ENCODE peak calls at places on chromosome 22, in five cellular contexts. One of them, this sample, is unnamed.

GRCh38 chr22:30408388-30409101 is 11.7 kb downstream of the SEC14L2 start:
- DNase-seq in neural crest cell: no peak
- DNase-seq in fibroblast of mammary gland: peak
- DNase-seq in tibial nerve: no peak
- DNase-seq in Calu3: no peak
- DNase-seq in this sample: no peak

GRCh38 chr22:48372395-48372794 is 1455.3 kb downstream of the BRD1 start:
- DNase-seq in neural crest cell: no peak
- DNase-seq in fibroblast of mammary gland: no peak
- DNase-seq in tibial nerve: no peak
- DNase-seq in Calu3: no peak
- DNase-seq in this sample: no peak

GRCh38 chr22:33909906-33910305 is 10.4 kb downstream of the LARGE1 start:
- DNase-seq in neural crest cell: no peak
- DNase-seq in fibroblast of mammary gland: peak
- DNase-seq in tibial nerve: no peak
- DNase-seq in Calu3: no peak
- DNase-seq in this sample: no peak

GRCh38 chr22:31079095-31079642 is 1.9 kb upstream of the SMTN start:
- DNase-seq in neural crest cell: no peak
- DNase-seq in fibroblast of mammary gland: no peak
- DNase-seq in tibial nerve: no peak
- DNase-seq in Calu3: no peak
- DNase-seq in this sample: no peak

GRCh38 chr22:35313311-35314121 is 13.8 kb downstream of the TOM1 start:
- DNase-seq in neural crest cell: no peak
- DNase-seq in fibroblast of mammary gland: peak
- DNase-seq in tibial nerve: no peak
- DNase-seq in Calu3: peak
- DNase-seq in this sample: no peak

GRCh38 chr22:28799125-28799833 is 1.1 kb downstream of the XBP1 start:
- DNase-seq in neural crest cell: no peak
- DNase-seq in fibroblast of mammary gland: peak
- DNase-seq in tibial nerve: peak
- DNase-seq in Calu3: peak
- DNase-seq in this sample: peak

GRCh38 chr22:40235418-40235817 is 57.7 kb downstream of the TNRC6B start:
- DNase-seq in neural crest cell: no peak
- DNase-seq in fibroblast of mammary gland: no peak
- DNase-seq in tibial nerve: no peak
- DNase-seq in Calu3: no peak
- DNase-seq in this sample: no peak

GRCh38 chr22:17964647-17965046 is 59.7 kb downstream of the MICAL3 start:
- DNase-seq in neural crest cell: no peak
- DNase-seq in fibroblast of mammary gland: no peak
- DNase-seq in tibial nerve: no peak
- DNase-seq in Calu3: no peak
- DNase-seq in this sample: no peak

GRCh38 chr22:44224166-44224565 is 43.4 kb downstream of the PARVG start:
- DNase-seq in neural crest cell: no peak
- DNase-seq in fibroblast of mammary gland: peak
- DNase-seq in tibial nerve: no peak
- DNase-seq in Calu3: no peak
- DNase-seq in this sample: no peak

GRCh38 chr22:44889233-44889878 is 120.4 kb downstream of the PHF21B start:
- DNase-seq in neural crest cell: no peak
- DNase-seq in fibroblast of mammary gland: no peak
- DNase-seq in tibial nerve: no peak
- DNase-seq in Calu3: no peak
- DNase-seq in this sample: no peak

GRCh38 chr22:45029501-45029900 is 19.7 kb upstream of the PHF21B start:
- DNase-seq in neural crest cell: no peak
- DNase-seq in fibroblast of mammary gland: no peak
- DNase-seq in tibial nerve: no peak
- DNase-seq in Calu3: no peak
- DNase-seq in this sample: no peak

GRCh38 chr22:26553056-26553752 is 36.7 kb downstream of the TPST2 start:
- DNase-seq in neural crest cell: no peak
- DNase-seq in fibroblast of mammary gland: peak
- DNase-seq in tibial nerve: no peak
- DNase-seq in Calu3: no peak
- DNase-seq in this sample: no peak

GRCh38 chr22:35611200-35611890 is 5.8 kb downstream of the MB start:
- DNase-seq in neural crest cell: no peak
- DNase-seq in fibroblast of mammary gland: no peak
- DNase-seq in tibial nerve: no peak
- DNase-seq in Calu3: no peak
- DNase-seq in this sample: no peak

GRCh38 chr22:28943501-28943879 is 60.1 kb downstream of the ZNRF3 start:
- DNase-seq in neural crest cell: no peak
- DNase-seq in fibroblast of mammary gland: no peak
- DNase-seq in tibial nerve: peak
- DNase-seq in Calu3: no peak
- DNase-seq in this sample: no peak

GRCh38 chr22:44037519-44038370 is 13.6 kb downstream of the PARVB start:
- DNase-seq in neural crest cell: no peak
- DNase-seq in fibroblast of mammary gland: peak
- DNase-seq in tibial nerve: peak
- DNase-seq in Calu3: no peak
- DNase-seq in this sample: no peak

GRCh38 chr22:49646876-49647275 is 180.8 kb downstream of the BRD1 start:
- DNase-seq in neural crest cell: no peak
- DNase-seq in fibroblast of mammary gland: no peak
- DNase-seq in tibial nerve: no peak
- DNase-seq in Calu3: no peak
- DNase-seq in this sample: no peak

GRCh38 chr22:42500164-42500835 is 19.3 kb downstream of the RRP7A start:
- DNase-seq in neural crest cell: peak
- DNase-seq in fibroblast of mammary gland: peak
- DNase-seq in tibial nerve: peak
- DNase-seq in Calu3: no peak
- DNase-seq in this sample: peak

GRCh38 chr22:31102441-31103081 is 4.8 kb downstream of the SELENOM start:
- DNase-seq in neural crest cell: no peak
- DNase-seq in fibroblast of mammary gland: peak
- DNase-seq in tibial nerve: peak
- DNase-seq in Calu3: peak
- DNase-seq in this sample: no peak

GRCh38 chr22:49953027-49953679 is 7.4 kb upstream of the PIM3 start:
- DNase-seq in neural crest cell: no peak
- DNase-seq in fibroblast of mammary gland: no peak
- DNase-seq in tibial nerve: no peak
- DNase-seq in Calu3: peak
- DNase-seq in this sample: no peak

GRCh38 chr22:28505416-28506156 is 174.1 kb downstream of the TTC28 start:
- DNase-seq in neural crest cell: no peak
- DNase-seq in fibroblast of mammary gland: no peak
- DNase-seq in tibial nerve: no peak
- DNase-seq in Calu3: no peak
- DNase-seq in this sample: no peak

GRCh38 chr22:22702159-22702873 is 57.9 kb downstream of the GGTLC2 start:
- DNase-seq in neural crest cell: no peak
- DNase-seq in fibroblast of mammary gland: peak
- DNase-seq in tibial nerve: no peak
- DNase-seq in Calu3: peak
- DNase-seq in this sample: no peak
- TF ChIP-seq CTCF in neural crest cell: peak
- TF ChIP-seq CTCF in fibroblast of mammary gland: peak
- TF ChIP-seq CTCF in tibial nerve: no peak
- TF ChIP-seq CTCF in Calu3: peak
- TF ChIP-seq CTCF in this sample: no peak

GRCh38 chr22:47053865-47054185 is 291.4 kb downstream of the TBC1D22A start:
- DNase-seq in neural crest cell: no peak
- DNase-seq in fibroblast of mammary gland: peak
- DNase-seq in tibial nerve: no peak
- DNase-seq in Calu3: no peak
- DNase-seq in this sample: no peak
- TF ChIP-seq CTCF in neural crest cell: no peak
- TF ChIP-seq CTCF in fibroblast of mammary gland: no peak
- TF ChIP-seq CTCF in tibial nerve: no peak
- TF ChIP-seq CTCF in Calu3: no peak
- TF ChIP-seq CTCF in this sample: no peak

DNA sequence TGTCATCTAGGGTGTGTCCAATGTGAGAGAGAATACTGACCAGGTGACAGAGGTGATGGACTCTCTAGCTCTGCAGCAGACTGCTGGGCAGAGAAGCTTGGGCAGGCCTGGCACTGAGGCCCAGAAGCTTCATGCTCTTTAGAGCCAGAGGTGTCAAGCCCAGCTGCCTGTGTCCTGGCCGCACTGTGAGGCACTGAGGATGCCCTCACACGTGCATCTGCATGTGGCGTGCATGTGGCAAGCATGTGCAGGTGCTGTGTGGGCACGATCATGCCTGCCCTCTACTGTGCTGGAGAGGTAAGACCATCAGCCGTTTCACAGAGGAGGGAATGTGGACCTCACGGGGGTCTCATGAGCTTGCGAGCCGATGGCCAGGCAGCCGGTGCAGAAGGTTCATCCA is 15.8 kb upstream of the TXNRD2 start:
- DNase-seq in neural crest cell: no peak
- DNase-seq in fibroblast of mammary gland: no peak
- DNase-seq in tibial nerve: no peak
- DNase-seq in Calu3: no peak
- DNase-seq in this sample: no peak
- TF ChIP-seq CTCF in neural crest cell: no peak
- TF ChIP-seq CTCF in fibroblast of mammary gland: no peak
- TF ChIP-seq CTCF in tibial nerve: no peak
- TF ChIP-seq CTCF in Calu3: no peak
- TF ChIP-seq CTCF in this sample: no peak

DNA sequence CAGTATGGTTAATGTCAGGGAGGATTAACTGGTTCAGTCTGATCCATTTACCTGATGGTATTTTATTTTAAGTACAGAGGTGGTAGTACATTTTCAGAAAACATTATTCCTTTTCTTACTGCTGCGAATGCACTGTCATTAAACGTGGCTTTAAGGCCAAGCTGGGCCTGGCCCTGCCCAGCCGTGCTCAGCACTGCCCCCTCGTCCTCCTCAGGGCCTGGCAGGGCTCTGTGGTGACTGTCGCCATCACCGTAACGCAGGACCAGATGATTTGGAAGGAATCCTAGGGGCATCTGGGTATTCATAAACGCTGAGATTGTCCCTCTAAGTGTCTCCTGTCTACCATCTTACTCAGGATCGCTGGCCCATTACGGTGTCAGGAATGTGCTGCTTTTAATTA is 302.0 kb downstream of the TBC1D22A start:
- DNase-seq in neural crest cell: no peak
- DNase-seq in fibroblast of mammary gland: no peak
- DNase-seq in tibial nerve: no peak
- DNase-seq in Calu3: no peak
- DNase-seq in this sample: no peak
- TF ChIP-seq CTCF in neural crest cell: no peak
- TF ChIP-seq CTCF in fibroblast of mammary gland: no peak
- TF ChIP-seq CTCF in tibial nerve: no peak
- TF ChIP-seq CTCF in Calu3: no peak
- TF ChIP-seq CTCF in this sample: no peak

DNA sequence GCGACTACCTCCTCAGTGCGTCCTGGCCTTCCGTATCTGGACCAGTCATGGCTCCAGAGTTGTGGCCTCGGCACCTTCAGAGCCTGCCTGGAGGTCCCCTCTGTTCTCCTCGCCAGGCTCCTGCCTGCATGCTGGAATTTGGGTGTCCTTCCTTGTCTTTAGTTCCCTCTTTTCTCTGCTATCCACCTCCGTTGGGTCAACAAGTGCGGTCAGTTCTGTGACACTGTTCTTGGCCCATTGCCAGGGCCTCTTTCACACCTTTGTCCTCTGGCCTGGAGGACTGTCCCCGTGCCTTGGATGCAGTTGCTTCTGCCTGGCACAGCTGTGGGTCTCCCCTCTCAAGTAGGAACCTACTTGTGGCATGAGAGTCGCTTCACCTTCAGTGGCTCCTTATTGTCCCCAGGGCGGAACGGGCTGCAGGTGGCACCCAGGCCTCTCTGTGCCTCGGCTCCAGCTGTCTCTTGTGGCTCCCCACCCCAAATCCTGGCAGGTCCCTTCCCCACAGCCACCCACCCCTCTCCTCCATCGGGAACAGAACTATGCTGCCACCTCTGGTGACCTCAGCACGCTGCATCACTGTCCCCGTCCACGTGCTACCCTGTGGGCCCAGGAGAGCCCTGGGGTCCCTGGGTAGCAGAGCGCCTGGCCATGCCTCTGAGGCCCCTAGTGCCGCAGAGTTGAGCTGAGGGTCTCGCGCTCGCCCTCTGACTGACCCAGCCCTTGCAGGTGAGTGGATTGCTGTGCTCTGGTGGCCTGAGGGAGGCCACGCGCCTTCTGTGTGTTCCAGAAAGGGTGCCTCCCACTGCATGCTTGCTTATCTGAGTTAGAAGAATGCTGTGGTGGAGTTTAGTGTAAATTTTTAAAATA is 4.7 kb downstream of the DGCR8 start:
- DNase-seq in neural crest cell: peak
- DNase-seq in fibroblast of mammary gland: peak
- DNase-seq in tibial nerve: no peak
- DNase-seq in Calu3: peak
- DNase-seq in this sample: no peak
- TF ChIP-seq CTCF in neural crest cell: peak
- TF ChIP-seq CTCF in fibroblast of mammary gland: peak
- TF ChIP-seq CTCF in tibial nerve: no peak
- TF ChIP-seq CTCF in Calu3: peak
- TF ChIP-seq CTCF in this sample: no peak

GRCh38 chr22:25497269-25497668 is 67.2 kb upstream of the GRK3 start:
- DNase-seq in neural crest cell: no peak
- DNase-seq in fibroblast of mammary gland: peak
- DNase-seq in tibial nerve: no peak
- DNase-seq in Calu3: no peak
- DNase-seq in this sample: no peak
- TF ChIP-seq CTCF in neural crest cell: no peak
- TF ChIP-seq CTCF in fibroblast of mammary gland: no peak
- TF ChIP-seq CTCF in tibial nerve: no peak
- TF ChIP-seq CTCF in Calu3: no peak
- TF ChIP-seq CTCF in this sample: no peak

DNA sequence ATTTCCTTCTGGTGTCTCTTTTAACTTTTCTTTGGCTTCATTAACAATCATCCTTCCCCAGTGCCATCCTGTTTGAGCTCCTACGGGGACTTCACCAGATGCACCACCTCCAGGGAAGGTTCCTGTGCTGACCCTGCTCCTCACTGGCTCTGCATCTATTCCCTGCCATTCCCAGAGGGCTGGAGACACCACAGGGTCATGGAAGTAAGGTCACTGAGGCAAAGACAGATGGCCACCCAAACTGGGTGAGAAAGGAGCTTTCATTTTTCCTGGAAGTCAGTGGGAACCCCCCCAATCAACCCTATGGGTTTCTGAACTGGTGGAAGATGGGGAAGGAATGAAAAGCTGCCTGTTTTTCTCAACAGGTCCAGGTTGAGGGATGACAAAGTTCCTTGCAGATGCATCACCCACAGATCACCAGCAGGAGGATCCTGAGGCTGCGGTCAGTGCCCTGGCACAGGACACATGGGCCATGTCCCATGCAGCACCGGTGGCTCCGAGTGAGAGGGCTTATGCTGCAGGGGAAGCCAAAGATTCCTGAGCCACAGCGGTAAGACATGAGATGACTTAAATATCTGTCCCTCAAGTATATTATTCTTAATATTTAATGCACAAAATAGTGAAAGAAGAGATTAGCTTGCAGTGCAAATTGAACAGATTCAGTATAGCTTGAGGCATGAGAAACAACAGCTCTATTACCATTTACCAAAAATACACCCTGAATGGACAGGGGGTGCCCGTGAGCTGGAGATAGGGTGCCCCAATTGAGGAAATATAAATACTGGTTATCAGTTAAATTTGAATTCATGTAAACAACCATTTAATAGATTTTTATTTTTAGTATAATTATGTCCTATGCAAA is 73.0 kb upstream of the VPREB1 start:
- DNase-seq in neural crest cell: peak
- DNase-seq in fibroblast of mammary gland: peak
- DNase-seq in tibial nerve: no peak
- DNase-seq in Calu3: peak
- DNase-seq in this sample: no peak
- TF ChIP-seq CTCF in neural crest cell: peak
- TF ChIP-seq CTCF in fibroblast of mammary gland: peak
- TF ChIP-seq CTCF in tibial nerve: no peak
- TF ChIP-seq CTCF in Calu3: peak
- TF ChIP-seq CTCF in this sample: no peak